ENCODE peak calls at places on chromosomes 16 and 17, in seven cellular contexts. G is GOT3; B is EL; Z is GM23248; S is putamen; R is stimulated activated CD8-positive, alpha-beta memory T cell treated with anti-CD3 and anti-CD28 coated beads, Interleukin-7, amount 100 ng/mL, for 1 hour; O is body of pancreas. L is an unnamed sample.

GRCh38 chr17:72838068-72838467 is 254.4 kb downstream of the SLC39A11 start:
- DNase-seq in G (no peak), B (no peak), Z (no peak), S (no peak), R (no peak), O (no peak), L (no peak)

GRCh38 chr16:27779719-27780161 is 229.8 kb downstream of the KATNIP start:
- DNase-seq in G (no peak), B (peak; percentile 20), Z (peak; percentile 77), S (peak; percentile 78), R (no peak), O (peak; percentile 16), L (no peak)

GRCh38 chr16:51994597-51994996 is 552.3 kb downstream of the TOX3 start:
- DNase-seq in G (no peak), B (peak; percentile 3), Z (peak; percentile 24), S (no peak), R (no peak), O (peak; percentile 96), L (no peak)

GRCh38 chr17:31629696-31630470 is 229.2 kb downstream of the COPRS start:
- DNase-seq in G (no peak), B (peak; percentile 86), Z (peak; percentile 87), S (no peak), R (no peak), O (no peak), L (no peak)

GRCh38 chr17:64780096-64781012 is 118.2 kb upstream of the SMURF2 start:
- DNase-seq in G (no peak), B (peak; percentile 47), Z (peak; percentile 51), S (no peak), R (peak; percentile 39), O (peak; percentile 75), L (no peak)

GRCh38 chr17:73293480-73293911 is 18.3 kb downstream of the CDC42EP4 start:
- DNase-seq in G (no peak), B (peak; percentile 88), Z (peak; percentile 92), S (no peak), R (no peak), O (peak; percentile 94), L (no peak)

GRCh38 chr16:81515721-81516120 is 71.1 kb downstream of the CMIP start:
- DNase-seq in G (no peak), B (no peak), Z (no peak), S (no peak), R (no peak), O (no peak), L (no peak)

GRCh38 chr17:63954402-63955063 is 18.2 kb downstream of the SCN4A start:
- DNase-seq in G (no peak), B (no peak), Z (no peak), S (no peak), R (no peak), O (no peak), L (no peak)

GRCh38 chr16:71230122-71230845 is at the start of gene HYDIN:
- DNase-seq in G (no peak), B (peak; percentile 58), Z (peak; percentile 63), S (peak; percentile 70), R (no peak), O (peak; percentile 92), L (peak; percentile 92)

GRCh38 chr17:42142371-42142896 is 12.4 kb downstream of the RAB5C start:
- DNase-seq in G (no peak), B (peak; percentile 87), Z (peak; percentile 92), S (peak; percentile 87), R (no peak), O (no peak), L (no peak)

GRCh38 chr16:2071454-2072263 is 23.9 kb downstream of the TSC2 start:
- DNase-seq in G (no peak), B (no peak), Z (no peak), S (no peak), R (no peak), O (no peak), L (no peak)

GRCh38 chr16:65315004-65315398 is 193.1 kb upstream of the CDH11 start:
- DNase-seq in G (no peak), B (no peak), Z (no peak), S (no peak), R (no peak), O (peak; percentile 9), L (no peak)

GRCh38 chr17:37678036-37678435 is 34.8 kb upstream of the DDX52 start:
- DNase-seq in G (no peak), B (no peak), Z (no peak), S (no peak), R (no peak), O (no peak), L (no peak)